ENCODE peak calls at places on chromosome 4, in six cellular contexts. R, O, M, P, N and Q are unnamed samples.
A peak's percentile ranks its signal among the peaks of the same experiment; 100 is the strongest.

GRCh38 chr4:138835833-138836521 is 179.6 kb upstream of the NOCT start:
- DNase-seq in R (no peak), O (no peak), M (no peak), P (peak; percentile 21), N (no peak), Q (no peak)

GRCh38 chr4:165842684-165843083 is 30.4 kb upstream of the TLL1 start:
- DNase-seq in R (no peak), O (no peak), M (no peak), P (no peak), N (no peak), Q (no peak)

GRCh38 chr4:53711916-53712315 is 120.6 kb upstream of the LNX1 start:
- DNase-seq in R (no peak), O (no peak), M (no peak), P (no peak), N (no peak), Q (no peak)

GRCh38 chr4:4443821-4444220 is 56.9 kb downstream of the NSG1 start:
- DNase-seq in R (no peak), O (no peak), M (no peak), P (no peak), N (no peak), Q (no peak)

GRCh38 chr4:665751-666435 is 8.2 kb downstream of the ATP5ME start:
- DNase-seq in R (no peak), O (peak; percentile 42), M (no peak), P (no peak), N (no peak), Q (no peak)

GRCh38 chr4:124931050-124931449 is 218.5 kb upstream of the ANKRD50 start:
- DNase-seq in R (no peak), O (no peak), M (no peak), P (no peak), N (no peak), Q (no peak)

GRCh38 chr4:55733874-55734437 is 85.6 kb upstream of the EXOC1L start:
- DNase-seq in R (peak; percentile 70), O (peak; percentile 79), M (no peak), P (peak; percentile 3), N (peak; percentile 33), Q (no peak)

GRCh38 chr4:129641179-129641578 is 545.2 kb downstream of the C4orf33 start:
- DNase-seq in R (peak; percentile 32), O (no peak), M (peak; percentile 6), P (peak; percentile 69), N (peak; percentile 42), Q (no peak)

GRCh38 chr4:40164459-40164858 is 32.4 kb upstream of the RHOH start:
- DNase-seq in R (no peak), O (no peak), M (no peak), P (no peak), N (no peak), Q (no peak)

GRCh38 chr4:168848112-168848511 is 161.9 kb downstream of the CBR4 start:
- DNase-seq in R (no peak), O (no peak), M (no peak), P (peak; percentile 29), N (peak; percentile 29), Q (no peak)

GRCh38 chr4:124212835-124213640 is 499.5 kb downstream of the ANKRD50 start:
- DNase-seq in R (no peak), O (no peak), M (no peak), P (peak; percentile 41), N (no peak), Q (no peak)

GRCh38 chr4:100189820-100190642 is at the start of gene DDIT4L:
- DNase-seq in R (no peak), O (peak; percentile 53), M (peak; percentile 4), P (peak; percentile 48), N (peak; percentile 11), Q (no peak)

GRCh38 chr4:54277691-54278090 is 48.6 kb downstream of the PDGFRA start:
- DNase-seq in R (no peak), O (no peak), M (no peak), P (peak; percentile 2), N (peak; percentile 33), Q (no peak)

GRCh38 chr4:133178960-133179359 is 29.9 kb downstream of the PCDH10 start:
- DNase-seq in R (no peak), O (no peak), M (no peak), P (peak; percentile 45), N (no peak), Q (no peak)

GRCh38 chr4:138727704-138728103 is 287.9 kb upstream of the NOCT start:
- DNase-seq in R (no peak), O (no peak), M (no peak), P (no peak), N (no peak), Q (no peak)

GRCh38 chr4:3640587-3640962 is 108.4 kb upstream of the LRPAP1 start:
- DNase-seq in R (no peak), O (peak; percentile 29), M (no peak), P (peak; percentile 17), N (no peak), Q (no peak)

GRCh38 chr4:61273237-61273636 is 73.1 kb downstream of the ADGRL3 start:
- DNase-seq in R (no peak), O (no peak), M (no peak), P (no peak), N (no peak), Q (no peak)

GRCh38 chr4:139645458-139645857 is 20.2 kb upstream of the MGST2 start:
- DNase-seq in R (no peak), O (no peak), M (no peak), P (no peak), N (no peak), Q (no peak)

GRCh38 chr4:77308843-77309242 is 151.8 kb downstream of the CCNG2 start:
- DNase-seq in R (no peak), O (no peak), M (no peak), P (peak; percentile 25), N (no peak), Q (no peak)

GRCh38 chr4:121041307-121042090 is 30.8 kb downstream of the NDNF start:
- DNase-seq in R (no peak), O (no peak), M (peak; percentile 53), P (no peak), N (no peak), Q (no peak)

GRCh38 chr4:80249144-80249543 is 17.3 kb upstream of the FGF5 start:
- DNase-seq in R (no peak), O (no peak), M (no peak), P (no peak), N (no peak), Q (no peak)

GRCh38 chr4:142369141-142369540 is 477.0 kb downstream of the INPP4B start:
- DNase-seq in R (no peak), O (no peak), M (no peak), P (no peak), N (no peak), Q (no peak)

GRCh38 chr4:187744911-187745310 is 250.7 kb upstream of the ZFP42 start:
- DNase-seq in R (no peak), O (no peak), M (no peak), P (no peak), N (no peak), Q (no peak)

GRCh38 chr4:72374156-72374555 is 194.9 kb downstream of the ADAMTS3 start:
- DNase-seq in R (no peak), O (no peak), M (no peak), P (no peak), N (no peak), Q (no peak)

GRCh38 chr4:136637071-136637777 is 895.1 kb downstream of the PCDH18 start:
- DNase-seq in R (no peak), O (no peak), M (no peak), P (peak; percentile 38), N (no peak), Q (no peak)

GRCh38 chr4:163404080-163404479 is 60.4 kb downstream of the NPY5R start:
- DNase-seq in R (no peak), O (no peak), M (no peak), P (peak; percentile 72), N (no peak), Q (no peak)

GRCh38 chr4:127672111-127672510 is 39.4 kb downstream of the INTU start:
- DNase-seq in R (no peak), O (no peak), M (no peak), P (no peak), N (no peak), Q (no peak)

GRCh38 chr4:13536607-13537006 is 7.7 kb downstream of the NKX3-2 start:
- DNase-seq in R (no peak), O (no peak), M (no peak), P (no peak), N (no peak), Q (no peak)
- H3K9me3 ChIP-seq in R (no peaks in the 10 kb centered on the region), O (no peaks in the 10 kb centered on the region), M (no peaks in the 10 kb centered on the region), P (no peaks in the 10 kb centered on the region), N (no peaks in the 10 kb centered on the region), Q (peaks cover 10% of the 10 kb centered on the region)

GRCh38 chr4:154222875-154223274 is 268.7 kb downstream of the DCHS2 start:
- DNase-seq in R (no peak), O (no peak), M (no peak), P (no peak), N (no peak), Q (no peak)
- H3K9me3 ChIP-seq in R (peaks cover 33% of the 10 kb centered on the region), O (peaks cover 18% of the 10 kb centered on the region), M (no peaks in the 10 kb centered on the region), P (peaks cover 11% of the 10 kb centered on the region), N (no peaks in the 10 kb centered on the region), Q (no peaks in the 10 kb centered on the region)

DNA sequence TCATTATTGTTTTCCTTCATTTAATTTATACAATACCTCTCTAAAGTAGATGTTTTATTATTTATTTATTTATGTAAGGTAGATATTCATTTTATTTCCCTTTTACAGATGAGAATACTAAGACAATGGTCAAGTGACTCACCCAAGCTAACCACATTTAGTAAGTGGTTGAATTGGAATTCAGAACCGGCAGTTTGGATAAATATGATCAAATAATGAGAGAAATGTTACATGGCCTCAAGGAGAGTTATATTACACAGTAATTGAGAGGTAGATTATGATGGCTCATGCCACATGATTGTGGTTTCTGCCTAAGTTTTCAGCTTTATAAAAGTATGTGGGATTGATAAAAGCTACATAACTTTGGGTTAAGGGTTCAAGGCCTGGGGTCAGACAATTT is 239.4 kb upstream of the BOD1L1 start:
- DNase-seq in R (no peak), O (no peak), M (no peak), P (no peak), N (no peak), Q (no peak)
- H3K9me3 ChIP-seq in R (peaks cover 10% of the 10 kb centered on the region), O (no peaks in the 10 kb centered on the region), M (no peaks in the 10 kb centered on the region), P (peaks cover 8% of the 10 kb centered on the region), N (no peaks in the 10 kb centered on the region), Q (no peaks in the 10 kb centered on the region)

GRCh38 chr4:89899157-89899556 is 4.5 kb downstream of the MMRN1 start:
- DNase-seq in R (no peak), O (no peak), M (no peak), P (no peak), N (no peak), Q (no peak)

GRCh38 chr4:89897867-89898266 is 3.2 kb downstream of the MMRN1 start:
- DNase-seq in R (no peak), O (no peak), M (no peak), P (no peak), N (no peak), Q (no peak)

GRCh38 chr4:89898304-89898716 is 3.7 kb downstream of the MMRN1 start:
- DNase-seq in R (no peak), O (no peak), M (no peak), P (no peak), N (no peak), Q (no peak)

GRCh38 chr4:89904524-89904923 is 9.9 kb downstream of the MMRN1 start:
- DNase-seq in R (no peak), O (no peak), M (no peak), P (no peak), N (no peak), Q (no peak)

DNA sequence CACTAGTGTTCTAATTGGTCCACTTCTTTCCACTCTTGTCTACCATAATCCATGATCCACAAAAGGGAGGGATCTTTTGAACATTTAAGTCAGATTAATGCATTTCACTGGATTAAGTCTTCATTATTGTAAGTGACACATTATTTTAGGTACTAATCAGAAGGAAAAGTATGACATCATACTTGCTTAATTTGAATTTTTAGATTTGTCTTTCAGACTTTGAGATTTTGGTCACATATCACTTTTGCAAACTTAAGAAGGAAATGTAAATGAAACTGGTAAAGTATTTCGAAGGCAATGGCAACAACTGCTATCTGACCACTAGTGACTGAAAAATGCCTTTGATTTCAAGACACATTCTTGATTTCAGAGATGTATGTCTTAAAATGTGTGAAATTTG is 5.2 kb downstream of the MMRN1 start:
- DNase-seq in R (no peak), O (no peak), M (no peak), P (no peak), N (no peak), Q (no peak)
- H3K9me3 ChIP-seq in R (no peaks in the 10 kb centered on the region), O (no peaks in the 10 kb centered on the region), M (no peaks in the 10 kb centered on the region), P (no peaks in the 10 kb centered on the region), N (no peaks in the 10 kb centered on the region), Q (no peaks in the 10 kb centered on the region)